ENCODE peak calls at places on chromosome 3, in four cellular contexts. X, B, V and G are unnamed samples.

GRCh38 chr3:10251006-10251405 is 2.7 kb downstream of the TATDN2 start:
- DNase-seq in V (no peak), B (no peak), X (no peak), G (no peak)

GRCh38 chr3:116391296-116392201 is 53.7 kb downstream of the LSAMP start:
- DNase-seq in V (no peak), B (no peak), X (no peak), G (no peak)

GRCh38 chr3:126347543-126348161 is 9.6 kb downstream of the KLF15 start:
- DNase-seq in B (no peak), X (no peak), V (no peak), G (no peak)

GRCh38 chr3:160826408-160826807 is 70.4 kb downstream of the PPM1L start:
- DNase-seq in B (no peak), X (no peak), V (no peak), G (no peak)

GRCh38 chr3:87173071-87173470 is 54.0 kb upstream of the CHMP2B start:
- DNase-seq in B (no peak), V (no peak), X (no peak), G (no peak)

GRCh38 chr3:33174711-33175409 is 43.8 kb downstream of the SUSD5 start:
- DNase-seq in V (no peak), B (no peak), X (no peak), G (no peak)

GRCh38 chr3:23748398-23749110 is 57.2 kb upstream of the UBE2E1 start:
- DNase-seq in V (no peak), X (no peak), B (no peak), G (no peak)

GRCh38 chr3:180306155-180306554 is 269.4 kb upstream of the PEX5L start:
- DNase-seq in B (no peak), V (no peak), X (no peak), G (no peak)

GRCh38 chr3:13879946-13880810 is at the start of gene WNT7A:
- DNase-seq in B (no peak), X (peak; percentile 75), V (no peak), G (peak; percentile 73)

GRCh38 chr3:17466028-17466427 is 276.4 kb downstream of the TBC1D5 start:
- DNase-seq in V (no peak), X (no peak), B (no peak), G (no peak)

GRCh38 chr3:157064402-157064801 is 95.5 kb downstream of the CCNL1 start:
- DNase-seq in X (no peak), B (no peak), V (peak; percentile 48), G (no peak)

GRCh38 chr3:74614133-74614967 is at the start of gene CNTN3:
- DNase-seq in X (no peak), V (no peak), B (no peak), G (peak; percentile 39)

GRCh38 chr3:185823280-185824044 is 1.4 kb downstream of the IGF2BP2 start:
- DNase-seq in B (no peak), V (no peak), X (peak; percentile 66), G (peak; percentile 24)

GRCh38 chr3:197306374-197307086 is 8.1 kb upstream of the DLG1 start:
- DNase-seq in B (peak; percentile 77), X (no peak), V (no peak), G (no peak)

GRCh38 chr3:40152482-40153133 is 156.9 kb upstream of the EIF1B start:
- DNase-seq in V (no peak), B (no peak), X (no peak), G (no peak)

GRCh38 chr3:11304160-11304559 is 32.0 kb downstream of the ATG7 start:
- DNase-seq in B (no peak), X (no peak), V (no peak), G (no peak)

GRCh38 chr3:11302444-11302843 is 30.2 kb downstream of the ATG7 start:
- DNase-seq in V (no peak), B (no peak), X (no peak), G (no peak)

GRCh38 chr3:11297126-11297525 is 24.9 kb downstream of the ATG7 start:
- DNase-seq in B (no peak), V (no peak), X (no peak), G (no peak)

GRCh38 chr3:11305509-11305908 is 33.3 kb downstream of the ATG7 start:
- DNase-seq in X (no peak), B (no peak), V (no peak), G (no peak)

GRCh38 chr3:11300970-11301369 is 28.8 kb downstream of the ATG7 start:
- DNase-seq in V (peak; percentile 46), B (no peak), X (no peak), G (no peak)
- TF ChIP-seq FOXK2 in V (no peak), B (no peak), X (no peak), G (no peak)

DNA sequence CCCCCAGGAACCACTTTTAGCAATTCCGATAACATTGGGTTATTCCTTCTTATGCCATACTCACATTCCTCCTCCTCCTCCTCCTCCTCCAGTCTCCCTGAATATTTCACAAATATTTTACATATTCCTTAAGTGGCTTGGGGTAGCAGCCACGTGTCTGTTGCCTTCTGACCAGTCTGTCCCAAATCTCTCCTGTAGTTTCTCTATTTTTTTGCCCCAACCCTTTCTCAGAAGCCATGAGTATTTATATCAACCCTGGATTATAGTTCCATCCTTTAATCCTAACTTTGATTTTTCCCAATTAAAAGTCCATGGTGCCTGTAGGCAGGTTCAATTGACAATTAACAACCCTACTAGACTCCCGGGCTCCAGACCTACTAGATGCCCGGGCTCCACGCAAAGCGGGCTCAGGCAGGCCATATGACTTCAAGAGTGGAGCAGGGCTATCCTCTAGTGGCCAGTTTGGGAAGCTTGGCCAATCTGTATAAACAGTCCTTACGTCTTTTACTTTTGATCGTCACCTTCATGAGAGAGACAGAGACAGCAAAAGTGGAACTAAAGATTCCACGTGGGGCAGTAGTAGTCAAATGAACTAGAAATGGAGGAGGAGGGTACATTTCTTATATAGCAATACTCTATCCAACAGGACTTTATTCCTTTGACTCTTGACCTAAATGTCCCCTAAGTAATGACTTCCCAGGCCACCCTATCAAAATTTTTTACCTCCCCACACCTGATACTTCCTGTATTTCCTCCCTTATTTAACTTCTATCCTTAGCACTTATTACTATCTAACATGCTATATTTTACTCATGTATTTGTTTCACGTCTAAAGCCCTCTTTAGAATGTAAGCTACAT is 69.7 kb downstream of the USF3 start:
- DNase-seq in V (no peak), B (peak; percentile 61), X (peak; percentile 37), G (peak; percentile 72)
- TF ChIP-seq SP1 in V (no peak), B (no peak), X (no peak), G (no peak)

GRCh38 chr3:15295506-15295905 is 36.9 kb downstream of the SH3BP5 start:
- DNase-seq in X (no peak), V (no peak), B (no peak), G (no peak)
- TF ChIP-seq FOXK2 in X (no peak), V (no peak), B (no peak), G (no peak)

GRCh38 chr3:77815467-77815866 is 775.6 kb downstream of the ROBO2 start:
- DNase-seq in B (peak; percentile 1), X (no peak), V (no peak), G (peak; percentile 10)
- TF ChIP-seq SP1 in B (no peak), X (no peak), V (no peak), G (no peak)